ENCODE peak calls at places on chromosomes 2 and 18, in nine cellular contexts. H is SJSA1; X is lower lobe of right lung; J is right atrium auricular region; N is CD4-positive, alpha-beta T cell; V is RWPE1; M is caudate nucleus; Q is spleen; Y is HL-60. P is an unnamed sample.
A peak's percentile ranks its signal among the peaks of the same experiment; 100 is the strongest.

GRCh38 chr2:146927080-146927714 is 917.6 kb upstream of the ACVR2A start:
- DNase-seq in H (no peak), X (peak; percentile 43), J (peak; percentile 61), N (no peak), V (peak; percentile 46), M (peak; percentile 5), Q (no peak), Y (no peak), P (peak; percentile 21)

GRCh38 chr18:35497006-35497333 is 790 bp downstream of the INO80C start:
- DNase-seq in H (no peak), X (no peak), J (peak; percentile 62), N (no peak), V (peak; percentile 7), M (no peak), Q (no peak), Y (no peak), P (no peak)

GRCh38 chr2:96933528-96933927 is 52.9 kb downstream of the FAM178B start:
- DNase-seq in H (no peak), X (no peak), J (no peak), N (no peak), V (no peak), M (no peak), Q (no peak), Y (no peak), P (no peak)

GRCh38 chr18:21115519-21116411 is 4.2 kb upstream of the ROCK1 start:
- DNase-seq in H (peak; percentile 79), X (no peak), J (no peak), N (no peak), V (no peak), M (no peak), Q (no peak), Y (peak; percentile 60), P (no peak)

GRCh38 chr2:105866439-105867170 is 121.9 kb downstream of the NCK2 start:
- DNase-seq in H (no peak), X (no peak), J (no peak), N (no peak), V (no peak), M (no peak), Q (no peak), Y (no peak), P (no peak)

GRCh38 chr2:127695491-127696472 is 5.5 kb upstream of the SFT2D3 start:
- DNase-seq in H (no peak), X (no peak), J (no peak), N (peak; percentile 63), V (no peak), M (peak; percentile 34), Q (peak; percentile 90), Y (peak; percentile 61), P (no peak)

GRCh38 chr2:127935337-127935736 is 49.6 kb upstream of the AMMECR1L start:
- DNase-seq in H (no peak), X (no peak), J (no peak), N (no peak), V (no peak), M (no peak), Q (no peak), Y (no peak), P (no peak)

GRCh38 chr2:104429978-104430740 is 423.8 kb upstream of the POU3F3 start:
- DNase-seq in H (no peak), X (no peak), J (no peak), N (no peak), V (no peak), M (peak; percentile 57), Q (no peak), Y (no peak), P (no peak)

GRCh38 chr2:182133195-182133891 is 147.7 kb downstream of the PPP1R1C start:
- DNase-seq in H (no peak), X (no peak), J (no peak), N (no peak), V (peak; percentile 5), M (no peak), Q (no peak), Y (no peak), P (no peak)
- H3K27ac ChIP-seq in H (no peak overlapping the region), X (no peak overlapping the region), J (no peak overlapping the region), N (no peak overlapping the region), V (no peak overlapping the region), M (no peak overlapping the region), Q (no peak overlapping the region), Y (no peak overlapping the region), P (no peak overlapping the region)

GRCh38 chr18:79942786-79943607 is 8.5 kb downstream of the SLC66A2 start:
- DNase-seq in H (peak; percentile 36), X (peak; percentile 35), J (no peak), N (no peak), V (no peak), M (no peak), Q (peak; percentile 68), Y (no peak), P (no peak)

GRCh38 chr18:79940814-79941472 is 10.5 kb downstream of the SLC66A2 start:
- DNase-seq in H (peak; percentile 32), X (peak; percentile 32), J (no peak), N (no peak), V (no peak), M (no peak), Q (peak; percentile 47), Y (no peak), P (no peak)

GRCh38 chr18:79940126-79940813 is 11.2 kb downstream of the SLC66A2 start:
- DNase-seq in H (peak; percentile 20), X (peak; percentile 22), J (no peak), N (no peak), V (no peak), M (no peak), Q (no peak), Y (no peak), P (no peak)

GRCh38 chr18:79942211-79942610 is 9.2 kb downstream of the SLC66A2 start:
- DNase-seq in H (no peak), X (peak; percentile 14), J (no peak), N (no peak), V (no peak), M (no peak), Q (peak; percentile 41), Y (no peak), P (no peak)

DNA sequence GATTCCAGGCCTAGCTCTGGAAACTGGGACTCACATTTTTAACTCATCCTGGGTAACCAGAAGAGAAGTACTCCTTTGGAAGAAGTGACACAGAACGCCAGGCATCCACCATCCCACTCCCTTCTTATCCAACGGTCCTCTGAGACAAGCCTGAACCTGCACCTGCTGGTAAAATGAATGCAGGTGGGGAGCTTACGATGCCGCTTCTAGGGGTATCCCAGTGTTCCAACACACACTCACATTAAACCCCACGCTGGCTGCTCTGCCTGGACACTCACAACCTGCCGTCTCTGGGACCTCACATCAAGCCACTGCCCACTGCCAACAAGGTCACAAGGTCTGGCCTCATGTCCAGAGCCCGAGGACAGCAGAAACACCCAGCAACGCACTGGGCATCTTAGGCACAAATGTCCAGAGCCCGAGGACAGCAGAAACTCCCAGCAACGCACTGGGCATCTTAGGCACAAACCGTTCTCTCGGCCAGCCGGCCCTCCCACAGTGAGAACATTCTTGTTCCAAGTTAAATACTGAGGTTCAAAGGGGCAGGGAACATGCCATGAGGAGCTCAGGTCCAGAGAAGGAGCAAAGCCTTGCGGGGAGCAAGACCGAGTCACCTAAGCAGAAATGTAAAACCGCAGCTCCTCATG is 9.9 kb downstream of the SLC66A2 start:
- DNase-seq in H (peak; percentile 31), X (peak; percentile 42), J (no peak), N (no peak), V (no peak), M (no peak), Q (peak; percentile 46), Y (no peak), P (no peak)
- H3K27ac ChIP-seq in H (no peak overlapping the region), X (no peak overlapping the region), J (no peak overlapping the region), N (no peak overlapping the region), V (peak overlapping the region; percentile 39), M (no peak overlapping the region), Q (no peak overlapping the region), Y (no peak overlapping the region), P (no peak overlapping the region)

GRCh38 chr2:109321570-109321969 is 192.6 kb downstream of the SH3RF3 start:
- DNase-seq in H (no peak), X (no peak), J (peak; percentile 63), N (no peak), V (no peak), M (no peak), Q (no peak), Y (no peak), P (no peak)

GRCh38 chr2:109324859-109325258 is 195.9 kb downstream of the SH3RF3 start:
- DNase-seq in H (peak; percentile 81), X (no peak), J (peak; percentile 91), N (no peak), V (peak; percentile 44), M (no peak), Q (no peak), Y (no peak), P (no peak)

GRCh38 chr2:109322111-109322510 is 193.1 kb downstream of the SH3RF3 start:
- DNase-seq in H (peak; percentile 84), X (peak; percentile 70), J (peak; percentile 95), N (no peak), V (peak; percentile 67), M (no peak), Q (no peak), Y (no peak), P (no peak)

GRCh38 chr2:109320195-109320935 is 191.4 kb downstream of the SH3RF3 start:
- DNase-seq in H (no peak), X (no peak), J (no peak), N (no peak), V (no peak), M (no peak), Q (no peak), Y (peak; percentile 22), P (no peak)

DNA sequence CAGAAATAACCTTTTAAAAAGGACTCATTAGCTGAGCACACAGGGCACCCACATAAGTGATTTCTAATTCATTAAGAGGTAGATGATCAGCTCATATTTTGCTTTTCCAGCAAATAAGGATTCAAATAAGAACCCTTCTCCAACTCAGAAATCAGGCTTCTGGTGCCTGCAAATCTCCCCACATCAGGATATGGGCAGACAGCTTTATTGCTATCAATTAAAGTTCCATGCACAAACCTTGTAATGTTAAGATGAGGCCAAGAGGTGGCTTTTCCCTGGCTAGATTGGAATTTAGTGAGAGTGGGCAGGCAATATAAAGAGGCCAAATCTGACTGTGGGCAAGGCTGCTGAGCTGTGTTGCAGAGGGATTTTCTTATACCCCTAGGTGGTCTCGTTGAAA is 193.6 kb downstream of the SH3RF3 start:
- DNase-seq in H (no peak), X (no peak), J (no peak), N (no peak), V (no peak), M (no peak), Q (no peak), Y (no peak), P (no peak)
- H3K27ac ChIP-seq in H (peak overlapping the region; percentile 83), X (peak overlapping the region; percentile 81), J (peak overlapping the region; percentile 71), N (no peak overlapping the region), V (peak overlapping the region; percentile 85), M (no peak overlapping the region), Q (no peak overlapping the region), Y (no peak overlapping the region), P (no peak overlapping the region)

GRCh38 chr2:38599706-38600105 is 3.0 kb downstream of the HNRNPLL start:
- DNase-seq in H (no peak), X (no peak), J (no peak), N (no peak), V (no peak), M (no peak), Q (no peak), Y (no peak), P (no peak)

GRCh38 chr2:38598200-38598990 is 4.3 kb downstream of the HNRNPLL start:
- DNase-seq in H (no peak), X (no peak), J (no peak), N (no peak), V (no peak), M (no peak), Q (no peak), Y (no peak), P (no peak)

GRCh38 chr2:38596229-38596628 is 6.5 kb downstream of the HNRNPLL start:
- DNase-seq in H (no peak), X (no peak), J (no peak), N (no peak), V (no peak), M (no peak), Q (no peak), Y (no peak), P (no peak)

GRCh38 chr2:38598991-38599295 is 3.8 kb downstream of the HNRNPLL start:
- DNase-seq in H (no peak), X (no peak), J (no peak), N (no peak), V (no peak), M (no peak), Q (no peak), Y (no peak), P (no peak)

DNA sequence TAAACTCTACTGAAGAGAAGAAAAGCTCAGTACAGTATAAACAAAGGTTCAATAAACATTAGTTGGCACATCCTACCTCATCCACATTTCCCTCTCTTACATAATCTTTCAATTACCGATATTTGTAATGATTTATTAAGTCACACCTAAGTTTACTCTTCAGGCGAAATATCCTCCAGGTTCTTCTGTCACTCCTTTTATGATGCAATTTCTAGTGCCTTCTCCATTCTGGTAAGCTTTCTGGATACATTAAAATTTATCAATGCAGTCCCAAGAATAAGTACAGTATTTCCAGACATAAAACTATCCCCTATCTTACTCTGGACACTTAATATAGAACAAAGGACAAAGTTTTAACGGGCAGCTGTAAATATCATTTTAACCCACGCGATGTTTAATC is 5.6 kb downstream of the HNRNPLL start:
- DNase-seq in H (no peak), X (no peak), J (no peak), N (no peak), V (no peak), M (no peak), Q (no peak), Y (no peak), P (no peak)
- H3K27ac ChIP-seq in H (no peak overlapping the region), X (no peak overlapping the region), J (peak overlapping the region; percentile 97), N (no peak overlapping the region), V (no peak overlapping the region), M (no peak overlapping the region), Q (no peak overlapping the region), Y (peak overlapping the region; percentile 40), P (no peak overlapping the region)